ENCODE peak calls at places on chromosomes 2 and 18, in seven cellular contexts. One of them, this sample, is unnamed.

GRCh38 chr2:148887349-148888002 is 12.4 kb downstream of the KIF5C start:
- DNase-seq in colonic mucosa: no peak
- DNase-seq in progenitor cell of endocrine pancreas: no peak
- DNase-seq in AG09309: no peak
- DNase-seq in RWPE1: no peak
- DNase-seq in GM13977: no peak
- DNase-seq in esophagus muscularis mucosa: no peak
- DNase-seq in this sample: no peak

GRCh38 chr2:173658946-173659371 is 304.3 kb downstream of the CDCA7 start:
- DNase-seq in esophagus muscularis mucosa: no peak
- DNase-seq in colonic mucosa: no peak
- DNase-seq in progenitor cell of endocrine pancreas: no peak
- DNase-seq in AG09309: no peak
- DNase-seq in RWPE1: peak; percentile 45
- DNase-seq in GM13977: no peak
- DNase-seq in this sample: no peak

GRCh38 chr2:69700381-69700780 is 41.6 kb upstream of the ANXA4 start:
- DNase-seq in colonic mucosa: no peak
- DNase-seq in progenitor cell of endocrine pancreas: no peak
- DNase-seq in esophagus muscularis mucosa: no peak
- DNase-seq in GM13977: no peak
- DNase-seq in AG09309: no peak
- DNase-seq in RWPE1: no peak
- DNase-seq in this sample: no peak

GRCh38 chr2:96970910-96971309 is 15.5 kb downstream of the FAM178B start:
- DNase-seq in GM13977: no peak
- DNase-seq in RWPE1: no peak
- DNase-seq in esophagus muscularis mucosa: no peak
- DNase-seq in progenitor cell of endocrine pancreas: no peak
- DNase-seq in AG09309: no peak
- DNase-seq in colonic mucosa: no peak
- DNase-seq in this sample: no peak

GRCh38 chr2:85902496-85902895 is 13.7 kb upstream of the ST3GAL5 start:
- DNase-seq in colonic mucosa: no peak
- DNase-seq in esophagus muscularis mucosa: no peak
- DNase-seq in RWPE1: no peak
- DNase-seq in GM13977: no peak
- DNase-seq in AG09309: no peak
- DNase-seq in progenitor cell of endocrine pancreas: no peak
- DNase-seq in this sample: no peak

GRCh38 chr2:229611360-229611759 is 103.0 kb downstream of the DNER start:
- DNase-seq in GM13977: no peak
- DNase-seq in RWPE1: no peak
- DNase-seq in AG09309: no peak
- DNase-seq in progenitor cell of endocrine pancreas: no peak
- DNase-seq in colonic mucosa: no peak
- DNase-seq in esophagus muscularis mucosa: no peak
- DNase-seq in this sample: no peak

GRCh38 chr2:232386740-232387450 is 8.3 kb downstream of the ALPP start:
- DNase-seq in RWPE1: no peak
- DNase-seq in colonic mucosa: no peak
- DNase-seq in AG09309: no peak
- DNase-seq in GM13977: no peak
- DNase-seq in progenitor cell of endocrine pancreas: no peak
- DNase-seq in esophagus muscularis mucosa: no peak
- DNase-seq in this sample: no peak

GRCh38 chr18:3041857-3042256 is 28.9 kb upstream of the LPIN2 start:
- DNase-seq in RWPE1: no peak
- DNase-seq in progenitor cell of endocrine pancreas: no peak
- DNase-seq in colonic mucosa: no peak
- DNase-seq in GM13977: no peak
- DNase-seq in AG09309: no peak
- DNase-seq in esophagus muscularis mucosa: no peak
- DNase-seq in this sample: no peak

GRCh38 chr2:214542866-214543265 is 132.0 kb downstream of the VWC2L start:
- DNase-seq in progenitor cell of endocrine pancreas: no peak
- DNase-seq in colonic mucosa: no peak
- DNase-seq in esophagus muscularis mucosa: no peak
- DNase-seq in RWPE1: peak; percentile 24
- DNase-seq in AG09309: no peak
- DNase-seq in GM13977: no peak
- DNase-seq in this sample: no peak

GRCh38 chr2:67895171-67895941 is 167.4 kb downstream of the C1D start:
- DNase-seq in RWPE1: no peak
- DNase-seq in progenitor cell of endocrine pancreas: no peak
- DNase-seq in AG09309: no peak
- DNase-seq in esophagus muscularis mucosa: no peak
- DNase-seq in colonic mucosa: no peak
- DNase-seq in GM13977: no peak
- DNase-seq in this sample: no peak

GRCh38 chr18:25144835-25145234 is 207.1 kb downstream of the ZNF521 start:
- DNase-seq in esophagus muscularis mucosa: no peak
- DNase-seq in colonic mucosa: no peak
- DNase-seq in progenitor cell of endocrine pancreas: no peak
- DNase-seq in RWPE1: no peak
- DNase-seq in AG09309: peak; percentile 24
- DNase-seq in GM13977: no peak
- DNase-seq in this sample: no peak

GRCh38 chr2:74436111-74436803 is 5.5 kb downstream of the RTKN start:
- DNase-seq in AG09309: no peak
- DNase-seq in esophagus muscularis mucosa: no peak
- DNase-seq in colonic mucosa: no peak
- DNase-seq in progenitor cell of endocrine pancreas: no peak
- DNase-seq in GM13977: no peak
- DNase-seq in RWPE1: no peak
- DNase-seq in this sample: no peak

GRCh38 chr2:237315170-237315880 is 98.6 kb downstream of the COL6A3 start:
- DNase-seq in AG09309: peak; percentile 93
- DNase-seq in colonic mucosa: peak; percentile 54
- DNase-seq in esophagus muscularis mucosa: no peak
- DNase-seq in GM13977: no peak
- DNase-seq in RWPE1: no peak
- DNase-seq in progenitor cell of endocrine pancreas: peak; percentile 14
- DNase-seq in this sample: no peak

GRCh38 chr18:69898241-69898861 is 49.3 kb downstream of the CD226 start:
- DNase-seq in progenitor cell of endocrine pancreas: no peak
- DNase-seq in GM13977: peak; percentile 18
- DNase-seq in AG09309: no peak
- DNase-seq in RWPE1: no peak
- DNase-seq in colonic mucosa: no peak
- DNase-seq in esophagus muscularis mucosa: no peak
- DNase-seq in this sample: no peak

GRCh38 chr18:11791131-11791530 is 60.1 kb upstream of the CHMP1B start:
- DNase-seq in RWPE1: no peak
- DNase-seq in GM13977: no peak
- DNase-seq in progenitor cell of endocrine pancreas: no peak
- DNase-seq in esophagus muscularis mucosa: no peak
- DNase-seq in AG09309: no peak
- DNase-seq in colonic mucosa: no peak
- DNase-seq in this sample: no peak

GRCh38 chr2:263774-264492 is at the start of gene SH3YL1:
- DNase-seq in RWPE1: peak; percentile 50
- DNase-seq in GM13977: peak; percentile 68
- DNase-seq in esophagus muscularis mucosa: peak; percentile 66
- DNase-seq in AG09309: no peak
- DNase-seq in colonic mucosa: peak; percentile 88
- DNase-seq in progenitor cell of endocrine pancreas: peak; percentile 58
- DNase-seq in this sample: no peak

GRCh38 chr2:238974061-238974460 is 126.2 kb downstream of the TWIST2 start:
- DNase-seq in AG09309: no peak
- DNase-seq in progenitor cell of endocrine pancreas: no peak
- DNase-seq in RWPE1: peak; percentile 30
- DNase-seq in colonic mucosa: peak; percentile 16
- DNase-seq in GM13977: no peak
- DNase-seq in esophagus muscularis mucosa: no peak
- DNase-seq in this sample: no peak

GRCh38 chr2:94874277-94874997 is 3.2 kb downstream of the TEKT4 start:
- DNase-seq in RWPE1: peak; percentile 75
- DNase-seq in GM13977: peak; percentile 93
- DNase-seq in progenitor cell of endocrine pancreas: peak; percentile 74
- DNase-seq in colonic mucosa: peak; percentile 58
- DNase-seq in esophagus muscularis mucosa: no peak
- DNase-seq in AG09309: no peak
- DNase-seq in this sample: peak; percentile 79

GRCh38 chr2:102256874-102257462 is 54.4 kb upstream of the IL1RL1 start:
- DNase-seq in RWPE1: no peak
- DNase-seq in colonic mucosa: no peak
- DNase-seq in GM13977: no peak
- DNase-seq in progenitor cell of endocrine pancreas: no peak
- DNase-seq in esophagus muscularis mucosa: no peak
- DNase-seq in AG09309: no peak
- DNase-seq in this sample: no peak

GRCh38 chr2:217908544-217908943 is 94.3 kb downstream of the TNS1 start:
- DNase-seq in esophagus muscularis mucosa: no peak
- DNase-seq in progenitor cell of endocrine pancreas: no peak
- DNase-seq in RWPE1: no peak
- DNase-seq in GM13977: no peak
- DNase-seq in AG09309: no peak
- DNase-seq in colonic mucosa: no peak
- DNase-seq in this sample: no peak

GRCh38 chr2:2698182-2699116 is 367.4 kb upstream of the MYT1L start:
- DNase-seq in colonic mucosa: no peak
- DNase-seq in GM13977: no peak
- DNase-seq in AG09309: no peak
- DNase-seq in esophagus muscularis mucosa: no peak
- DNase-seq in RWPE1: peak; percentile 8
- DNase-seq in progenitor cell of endocrine pancreas: no peak
- DNase-seq in this sample: peak; percentile 53
- TF ChIP-seq CTCF in colonic mucosa: no peak
- TF ChIP-seq CTCF in GM13977: no peak
- TF ChIP-seq CTCF in AG09309: no peak
- TF ChIP-seq CTCF in esophagus muscularis mucosa: peak; percentile 9
- TF ChIP-seq CTCF in RWPE1: no peak
- TF ChIP-seq CTCF in progenitor cell of endocrine pancreas: peak; percentile 57
- TF ChIP-seq CTCF in this sample: peak; percentile 37

DNA sequence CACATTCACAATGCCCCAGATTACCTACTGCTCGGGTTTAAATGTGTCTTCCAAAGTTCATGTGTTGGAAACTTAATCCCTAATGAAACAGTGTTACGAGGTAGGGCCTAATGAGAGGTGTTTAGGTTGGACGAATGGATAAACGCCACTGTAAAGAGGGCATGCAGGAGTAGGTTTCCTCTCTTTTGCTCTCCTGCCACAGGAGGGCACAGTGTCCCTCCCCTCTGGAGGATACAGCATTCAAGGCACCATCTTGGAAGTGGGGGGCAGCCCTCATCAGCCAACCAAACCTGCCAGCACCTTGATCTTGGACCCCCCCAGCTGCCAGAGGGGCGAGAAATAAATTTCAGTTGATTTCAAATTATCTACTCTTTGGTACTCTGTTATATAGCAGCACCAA is 103.5 kb downstream of the TSHZ1 start:
- DNase-seq in RWPE1: no peak
- DNase-seq in colonic mucosa: no peak
- DNase-seq in AG09309: no peak
- DNase-seq in esophagus muscularis mucosa: no peak
- DNase-seq in progenitor cell of endocrine pancreas: no peak
- DNase-seq in GM13977: no peak
- DNase-seq in this sample: no peak
- TF ChIP-seq CTCF in RWPE1: no peak
- TF ChIP-seq CTCF in colonic mucosa: no peak
- TF ChIP-seq CTCF in AG09309: peak; percentile 31
- TF ChIP-seq CTCF in esophagus muscularis mucosa: no peak
- TF ChIP-seq CTCF in progenitor cell of endocrine pancreas: no peak
- TF ChIP-seq CTCF in GM13977: peak; percentile 2
- TF ChIP-seq CTCF in this sample: peak; percentile 27

DNA sequence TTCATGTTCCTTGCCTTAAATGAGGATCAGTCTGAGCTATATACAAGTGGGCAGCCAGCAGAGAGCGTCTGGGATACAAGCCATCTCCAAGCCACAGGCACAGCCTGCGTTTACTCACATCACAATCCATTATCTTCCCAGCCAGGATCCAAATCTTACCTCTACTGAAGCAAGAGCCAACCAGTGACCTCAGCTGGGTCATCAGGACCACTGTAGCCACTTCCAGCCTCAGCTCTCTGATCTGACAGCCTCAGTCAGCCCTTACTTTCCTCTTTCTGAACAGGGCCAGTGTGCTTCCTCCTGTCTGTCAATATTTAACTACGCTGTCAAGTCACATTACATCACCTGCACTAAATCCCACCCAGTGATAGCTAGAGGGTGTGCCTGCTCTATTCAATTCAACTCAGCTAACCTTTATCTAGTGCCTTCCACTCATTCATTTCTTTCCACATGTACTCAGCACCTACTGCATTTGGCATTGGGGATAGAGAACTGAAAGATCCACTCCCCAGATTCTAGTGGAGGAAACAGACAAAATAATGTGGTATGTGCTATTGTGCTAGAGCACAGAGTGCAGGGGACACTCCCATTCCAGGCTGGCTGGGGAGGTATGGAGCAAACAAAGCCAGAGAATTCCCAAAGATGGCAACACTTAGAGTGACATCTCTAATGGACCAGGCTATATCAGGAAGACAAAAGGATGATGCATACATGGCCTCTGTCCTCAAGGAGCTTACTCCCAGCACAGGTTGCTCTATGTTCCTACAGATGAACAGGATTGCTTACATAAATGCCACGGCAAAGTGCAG is 146.5 kb downstream of the NCKAP5 start:
- DNase-seq in RWPE1: no peak
- DNase-seq in colonic mucosa: peak; percentile 66
- DNase-seq in GM13977: no peak
- DNase-seq in progenitor cell of endocrine pancreas: no peak
- DNase-seq in AG09309: no peak
- DNase-seq in esophagus muscularis mucosa: no peak
- DNase-seq in this sample: no peak
- TF ChIP-seq CTCF in RWPE1: no peak
- TF ChIP-seq CTCF in colonic mucosa: no peak
- TF ChIP-seq CTCF in GM13977: no peak
- TF ChIP-seq CTCF in progenitor cell of endocrine pancreas: no peak
- TF ChIP-seq CTCF in AG09309: no peak
- TF ChIP-seq CTCF in esophagus muscularis mucosa: no peak
- TF ChIP-seq CTCF in this sample: peak; percentile 8

GRCh38 chr2:61898810-61899209 is 6.7 kb upstream of the COMMD1 start:
- DNase-seq in RWPE1: no peak
- DNase-seq in GM13977: no peak
- DNase-seq in AG09309: no peak
- DNase-seq in esophagus muscularis mucosa: peak; percentile 17
- DNase-seq in progenitor cell of endocrine pancreas: no peak
- DNase-seq in colonic mucosa: no peak
- DNase-seq in this sample: no peak
- TF ChIP-seq CTCF in RWPE1: peak; percentile 64
- TF ChIP-seq CTCF in GM13977: peak; percentile 53
- TF ChIP-seq CTCF in AG09309: peak; percentile 56
- TF ChIP-seq CTCF in esophagus muscularis mucosa: peak; percentile 7
- TF ChIP-seq CTCF in progenitor cell of endocrine pancreas: peak; percentile 43
- TF ChIP-seq CTCF in colonic mucosa: no peak
- TF ChIP-seq CTCF in this sample: peak; percentile 66

GRCh38 chr2:35873921-35874320 is 481.7 kb upstream of the CRIM1 start:
- DNase-seq in colonic mucosa: no peak
- DNase-seq in progenitor cell of endocrine pancreas: no peak
- DNase-seq in RWPE1: no peak
- DNase-seq in GM13977: no peak
- DNase-seq in esophagus muscularis mucosa: no peak
- DNase-seq in AG09309: no peak
- DNase-seq in this sample: no peak

GRCh38 chr2:35871672-35872071 is 483.9 kb upstream of the CRIM1 start:
- DNase-seq in esophagus muscularis mucosa: no peak
- DNase-seq in colonic mucosa: no peak
- DNase-seq in AG09309: no peak
- DNase-seq in RWPE1: no peak
- DNase-seq in progenitor cell of endocrine pancreas: no peak
- DNase-seq in GM13977: no peak
- DNase-seq in this sample: no peak
- TF ChIP-seq CTCF in esophagus muscularis mucosa: peak; percentile 10
- TF ChIP-seq CTCF in colonic mucosa: no peak
- TF ChIP-seq CTCF in AG09309: peak; percentile 35
- TF ChIP-seq CTCF in RWPE1: no peak
- TF ChIP-seq CTCF in progenitor cell of endocrine pancreas: no peak
- TF ChIP-seq CTCF in GM13977: no peak
- TF ChIP-seq CTCF in this sample: peak; percentile 28

GRCh38 chr2:219523031-219523671 is 8.9 kb downstream of the ASIC4 start:
- DNase-seq in esophagus muscularis mucosa: no peak
- DNase-seq in colonic mucosa: no peak
- DNase-seq in AG09309: no peak
- DNase-seq in GM13977: no peak
- DNase-seq in RWPE1: no peak
- DNase-seq in progenitor cell of endocrine pancreas: no peak
- DNase-seq in this sample: no peak
- TF ChIP-seq CTCF in esophagus muscularis mucosa: no peak
- TF ChIP-seq CTCF in colonic mucosa: no peak
- TF ChIP-seq CTCF in AG09309: no peak
- TF ChIP-seq CTCF in GM13977: no peak
- TF ChIP-seq CTCF in RWPE1: no peak
- TF ChIP-seq CTCF in progenitor cell of endocrine pancreas: peak; percentile 11
- TF ChIP-seq CTCF in this sample: no peak

This sample was measured in D721Med.